ENCODE peak calls at places on chromosomes 12 and 14, in six cellular contexts. N, B, J, Q, D and E are unnamed samples.

GRCh38 chr14:70907996-70908917 is 998 bp downstream of the PCNX1 start:
- DNase-seq in B (peak), D (no peak), N (peak), J (peak), Q (no peak), E (peak)

GRCh38 chr12:119949145-119949544 is 39.9 kb upstream of the BICDL1 start:
- DNase-seq in B (no peak), N (no peak), J (no peak), Q (no peak), D (no peak), E (no peak)

GRCh38 chr12:67593041-67593870 is 55.3 kb upstream of the DYRK2 start:
- DNase-seq in B (no peak), J (no peak), D (no peak), Q (no peak), N (no peak), E (no peak)

GRCh38 chr14:36660736-36661505 is 739 bp upstream of the PAX9 start:
- DNase-seq in N (no peak), B (peak), J (no peak), Q (no peak), D (no peak), E (no peak)

GRCh38 chr12:101018540-101018939 is 191.5 kb downstream of the SLC5A8 start:
- DNase-seq in N (no peak), B (no peak), J (no peak), D (peak), Q (peak), E (no peak)

GRCh38 chr14:96134508-96134907 is 70.1 kb upstream of the BDKRB2 start:
- DNase-seq in D (no peak), Q (no peak), J (no peak), B (no peak), N (no peak), E (no peak)

GRCh38 chr14:61585598-61586538 is 109.4 kb upstream of the HIF1A start:
- DNase-seq in Q (no peak), D (no peak), B (peak), J (no peak), N (peak), E (peak)

GRCh38 chr14:75242546-75243273 is 35.9 kb upstream of the FOS start:
- DNase-seq in J (no peak), B (no peak), D (peak), Q (peak), N (no peak), E (no peak)

GRCh38 chr14:67221248-67221981 is 19.8 kb upstream of the PALS1 start:
- DNase-seq in Q (peak), D (no peak), J (no peak), B (no peak), N (no peak), E (no peak)

GRCh38 chr12:29255061-29255460 is 106.0 kb downstream of the FAR2 start:
- DNase-seq in J (no peak), N (no peak), D (no peak), B (no peak), Q (no peak), E (no peak)

GRCh38 chr12:8089718-8090117 is 7.6 kb downstream of the NECAP1 start:
- DNase-seq in D (no peak), J (no peak), B (no peak), Q (no peak), N (no peak), E (no peak)

GRCh38 chr12:108175310-108175709 is 46.2 kb downstream of the WSCD2 start:
- DNase-seq in N (no peak), J (no peak), D (no peak), B (no peak), Q (no peak), E (no peak)

GRCh38 chr14:100755649-100756048 is 29.0 kb downstream of the DLK1 start:
- DNase-seq in B (no peak), D (no peak), N (no peak), Q (no peak), J (no peak), E (no peak)

GRCh38 chr12:120536064-120536791 is 2.1 kb downstream of the RNF10 start:
- DNase-seq in D (no peak), Q (no peak), B (no peak), J (no peak), N (no peak), E (no peak)

GRCh38 chr14:23580152-23580926 is 1.7 kb upstream of the JPH4 start:
- DNase-seq in N (no peak), B (peak), J (peak), D (no peak), Q (no peak), E (no peak)